ENCODE peak calls at places on chromosomes 7 and 10, in eight cellular contexts. One of them, this sample, is unnamed.

GRCh38 chr7:82050134-82050533 is 280.3 kb upstream of the HGF start:
- DNase-seq in H1: no peak
- DNase-seq in HepG2: peak
- DNase-seq in tibial nerve: no peak
- DNase-seq in ovary: peak
- DNase-seq in stomach: no peak
- DNase-seq in sigmoid colon: no peak
- DNase-seq in transverse colon: no peak
- DNase-seq in this sample: no peak

GRCh38 chr10:112304460-112304859 is 21.3 kb downstream of the TECTB start:
- DNase-seq in H1: no peak
- DNase-seq in HepG2: peak
- DNase-seq in tibial nerve: no peak
- DNase-seq in ovary: no peak
- DNase-seq in stomach: no peak
- DNase-seq in sigmoid colon: no peak
- DNase-seq in transverse colon: no peak
- DNase-seq in this sample: no peak

GRCh38 chr10:43557214-43557613 is 17.2 kb downstream of the ZNF239 start:
- DNase-seq in H1: no peak
- DNase-seq in HepG2: no peak
- DNase-seq in tibial nerve: no peak
- DNase-seq in ovary: no peak
- DNase-seq in stomach: no peak
- DNase-seq in sigmoid colon: no peak
- DNase-seq in transverse colon: no peak
- DNase-seq in this sample: no peak

GRCh38 chr10:116079355-116079754 is 193.7 kb downstream of the GFRA1 start:
- DNase-seq in H1: no peak
- DNase-seq in HepG2: no peak
- DNase-seq in tibial nerve: no peak
- DNase-seq in ovary: no peak
- DNase-seq in stomach: no peak
- DNase-seq in sigmoid colon: no peak
- DNase-seq in transverse colon: no peak
- DNase-seq in this sample: no peak

GRCh38 chr7:18895456-18895855 is 222.0 kb downstream of the TWIST1 start:
- DNase-seq in H1: no peak
- DNase-seq in HepG2: no peak
- DNase-seq in tibial nerve: no peak
- DNase-seq in ovary: no peak
- DNase-seq in stomach: no peak
- DNase-seq in sigmoid colon: no peak
- DNase-seq in transverse colon: no peak
- DNase-seq in this sample: no peak

GRCh38 chr10:47058961-47059391 is 147.7 kb downstream of the PTPN20 start:
- DNase-seq in H1: no peak
- DNase-seq in HepG2: no peak
- DNase-seq in tibial nerve: no peak
- DNase-seq in ovary: no peak
- DNase-seq in stomach: peak
- DNase-seq in sigmoid colon: peak
- DNase-seq in transverse colon: no peak
- DNase-seq in this sample: no peak

GRCh38 chr10:4770766-4771553 is 55.0 kb upstream of the AKR1E2 start:
- DNase-seq in H1: no peak
- DNase-seq in HepG2: peak
- DNase-seq in tibial nerve: no peak
- DNase-seq in ovary: no peak
- DNase-seq in stomach: no peak
- DNase-seq in sigmoid colon: no peak
- DNase-seq in transverse colon: no peak
- DNase-seq in this sample: no peak

GRCh38 chr10:19985745-19986144 is 169.5 kb downstream of the PLXDC2 start:
- DNase-seq in H1: no peak
- DNase-seq in HepG2: no peak
- DNase-seq in tibial nerve: no peak
- DNase-seq in ovary: no peak
- DNase-seq in stomach: no peak
- DNase-seq in sigmoid colon: no peak
- DNase-seq in transverse colon: no peak
- DNase-seq in this sample: no peak

GRCh38 chr10:95406651-95407280 is 116.0 kb upstream of the PDLIM1 start:
- DNase-seq in H1: no peak
- DNase-seq in HepG2: no peak
- DNase-seq in tibial nerve: peak
- DNase-seq in ovary: peak
- DNase-seq in stomach: peak
- DNase-seq in sigmoid colon: peak
- DNase-seq in transverse colon: peak
- DNase-seq in this sample: peak

GRCh38 chr10:121138112-121138860 is 287.1 kb downstream of the WDR11 start:
- DNase-seq in H1: no peak
- DNase-seq in HepG2: no peak
- DNase-seq in tibial nerve: no peak
- DNase-seq in ovary: no peak
- DNase-seq in stomach: no peak
- DNase-seq in sigmoid colon: no peak
- DNase-seq in transverse colon: no peak
- DNase-seq in this sample: no peak

GRCh38 chr7:131543298-131543697 is 13.1 kb downstream of the PODXL start:
- DNase-seq in H1: no peak
- DNase-seq in HepG2: no peak
- DNase-seq in tibial nerve: no peak
- DNase-seq in ovary: no peak
- DNase-seq in stomach: no peak
- DNase-seq in sigmoid colon: peak
- DNase-seq in transverse colon: no peak
- DNase-seq in this sample: no peak

GRCh38 chr10:13349776-13350274 is 1.7 kb upstream of the SEPHS1 start:
- DNase-seq in H1: peak
- DNase-seq in HepG2: no peak
- DNase-seq in tibial nerve: peak
- DNase-seq in ovary: peak
- DNase-seq in stomach: peak
- DNase-seq in sigmoid colon: peak
- DNase-seq in transverse colon: peak
- DNase-seq in this sample: peak

GRCh38 chr7:146655928-146656797 is 539.6 kb downstream of the CNTNAP2 start:
- DNase-seq in H1: no peak
- DNase-seq in HepG2: no peak
- DNase-seq in tibial nerve: no peak
- DNase-seq in ovary: no peak
- DNase-seq in stomach: no peak
- DNase-seq in sigmoid colon: no peak
- DNase-seq in transverse colon: no peak
- DNase-seq in this sample: no peak

GRCh38 chr10:111034598-111035310 is 42.1 kb upstream of the ADRA2A start:
- DNase-seq in H1: no peak
- DNase-seq in HepG2: no peak
- DNase-seq in tibial nerve: no peak
- DNase-seq in ovary: no peak
- DNase-seq in stomach: no peak
- DNase-seq in sigmoid colon: no peak
- DNase-seq in transverse colon: no peak
- DNase-seq in this sample: no peak

GRCh38 chr7:104536956-104537355 is 208.6 kb downstream of the LHFPL3 start:
- DNase-seq in H1: no peak
- DNase-seq in HepG2: no peak
- DNase-seq in tibial nerve: no peak
- DNase-seq in ovary: no peak
- DNase-seq in stomach: no peak
- DNase-seq in sigmoid colon: no peak
- DNase-seq in transverse colon: no peak
- DNase-seq in this sample: no peak

GRCh38 chr10:27744478-27745379 is 890 bp downstream of the MKX start:
- DNase-seq in H1: no peak
- DNase-seq in HepG2: no peak
- DNase-seq in tibial nerve: no peak
- DNase-seq in ovary: peak
- DNase-seq in stomach: peak
- DNase-seq in sigmoid colon: peak
- DNase-seq in transverse colon: peak
- DNase-seq in this sample: peak

GRCh38 chr7:5284304-5285281 is 1.9 kb downstream of the SLC29A4 start:
- DNase-seq in H1: peak
- DNase-seq in HepG2: peak
- DNase-seq in tibial nerve: no peak
- DNase-seq in ovary: peak
- DNase-seq in stomach: peak
- DNase-seq in sigmoid colon: no peak
- DNase-seq in transverse colon: peak
- DNase-seq in this sample: peak

GRCh38 chr7:18828333-18829100 is 288.9 kb downstream of the TWIST1 start:
- DNase-seq in H1: no peak
- DNase-seq in HepG2: no peak
- DNase-seq in tibial nerve: no peak
- DNase-seq in ovary: no peak
- DNase-seq in stomach: no peak
- DNase-seq in sigmoid colon: no peak
- DNase-seq in transverse colon: no peak
- DNase-seq in this sample: no peak

GRCh38 chr10:130687566-130687965 is 551.4 kb downstream of the GLRX3 start:
- DNase-seq in H1: no peak
- DNase-seq in HepG2: no peak
- DNase-seq in tibial nerve: no peak
- DNase-seq in ovary: no peak
- DNase-seq in stomach: no peak
- DNase-seq in sigmoid colon: no peak
- DNase-seq in transverse colon: no peak
- DNase-seq in this sample: no peak

GRCh38 chr10:130691787-130692186 is 555.6 kb downstream of the GLRX3 start:
- DNase-seq in H1: no peak
- DNase-seq in HepG2: no peak
- DNase-seq in tibial nerve: no peak
- DNase-seq in ovary: no peak
- DNase-seq in stomach: no peak
- DNase-seq in sigmoid colon: no peak
- DNase-seq in transverse colon: no peak
- DNase-seq in this sample: no peak

GRCh38 chr10:130686680-130687300 is 550.6 kb downstream of the GLRX3 start:
- DNase-seq in H1: peak
- DNase-seq in HepG2: peak
- DNase-seq in tibial nerve: no peak
- DNase-seq in ovary: no peak
- DNase-seq in stomach: no peak
- DNase-seq in sigmoid colon: no peak
- DNase-seq in transverse colon: no peak
- DNase-seq in this sample: no peak

DNA sequence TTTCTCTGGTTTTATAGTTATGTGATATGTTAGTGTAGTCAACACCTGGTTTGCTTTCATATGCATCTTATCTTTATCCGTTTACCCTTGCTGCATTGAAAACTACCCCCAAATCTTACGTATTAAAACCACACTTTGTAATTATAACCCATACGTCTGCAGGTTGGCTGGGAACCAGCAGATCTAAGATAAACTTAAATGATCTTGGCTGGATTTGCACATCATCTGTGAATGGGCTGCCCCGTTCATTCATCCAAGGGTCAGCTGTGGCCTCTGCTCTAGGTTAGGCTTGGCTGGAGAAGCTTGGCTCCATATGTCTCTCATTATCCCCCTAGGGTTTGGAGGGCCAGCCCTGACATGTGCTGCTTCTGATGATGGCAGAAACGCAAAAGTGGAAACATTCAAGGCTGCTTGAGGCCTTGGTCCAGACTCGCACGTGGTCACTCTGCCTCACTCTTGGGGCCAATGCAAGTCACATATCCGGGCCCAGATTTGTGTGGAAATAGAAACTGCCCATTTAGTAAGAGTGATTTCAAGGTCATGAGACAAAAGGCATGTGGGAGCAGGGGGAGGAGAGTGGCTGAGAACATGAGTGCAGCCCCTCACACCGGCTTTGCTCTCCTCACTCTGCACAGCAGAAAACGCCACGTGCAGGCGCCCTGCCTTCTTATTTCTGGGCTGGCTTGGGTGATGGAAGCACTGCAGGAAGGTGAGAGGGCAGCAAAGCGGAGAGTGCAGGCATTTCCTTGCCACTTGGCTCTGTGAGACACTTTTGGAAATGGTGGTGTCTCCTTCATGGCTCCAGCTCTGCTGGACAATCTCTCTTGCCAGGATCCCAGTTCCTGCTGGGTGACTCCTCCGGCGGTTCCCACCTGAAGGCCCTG is 553.8 kb downstream of the GLRX3 start:
- DNase-seq in H1: no peak
- DNase-seq in HepG2: no peak
- DNase-seq in tibial nerve: no peak
- DNase-seq in ovary: no peak
- DNase-seq in stomach: no peak
- DNase-seq in sigmoid colon: no peak
- DNase-seq in transverse colon: no peak
- DNase-seq in this sample: no peak
- TF ChIP-seq EP300 in H1: no peak
- TF ChIP-seq EP300 in HepG2: no peak
- TF ChIP-seq EP300 in tibial nerve: no peak
- TF ChIP-seq EP300 in ovary: no peak
- TF ChIP-seq EP300 in stomach: no peak
- TF ChIP-seq EP300 in sigmoid colon: no peak
- TF ChIP-seq EP300 in transverse colon: no peak
- TF ChIP-seq EP300 in this sample: no peak

GRCh38 chr7:22193361-22194016 is 163.5 kb downstream of the RAPGEF5 start:
- DNase-seq in H1: no peak
- DNase-seq in HepG2: no peak
- DNase-seq in tibial nerve: peak
- DNase-seq in ovary: peak
- DNase-seq in stomach: no peak
- DNase-seq in sigmoid colon: peak
- DNase-seq in transverse colon: no peak
- DNase-seq in this sample: no peak
- TF ChIP-seq POLR2A in H1: no peak
- TF ChIP-seq POLR2A in HepG2: no peak
- TF ChIP-seq POLR2A in tibial nerve: peak
- TF ChIP-seq POLR2A in ovary: no peak
- TF ChIP-seq POLR2A in stomach: no peak
- TF ChIP-seq POLR2A in sigmoid colon: no peak
- TF ChIP-seq POLR2A in transverse colon: no peak
- TF ChIP-seq POLR2A in this sample: no peak

GRCh38 chr7:73708961-73709360 is 10.5 kb downstream of the STX1A start:
- DNase-seq in H1: no peak
- DNase-seq in HepG2: no peak
- DNase-seq in tibial nerve: no peak
- DNase-seq in ovary: no peak
- DNase-seq in stomach: no peak
- DNase-seq in sigmoid colon: no peak
- DNase-seq in transverse colon: no peak
- DNase-seq in this sample: no peak
- TF ChIP-seq EP300 in H1: no peak
- TF ChIP-seq EP300 in HepG2: no peak
- TF ChIP-seq EP300 in tibial nerve: no peak
- TF ChIP-seq EP300 in ovary: no peak
- TF ChIP-seq EP300 in stomach: no peak
- TF ChIP-seq EP300 in sigmoid colon: no peak
- TF ChIP-seq EP300 in transverse colon: no peak
- TF ChIP-seq EP300 in this sample: no peak

GRCh38 chr7:56063500-56063881 is 595 bp upstream of the SUMF2 start:
- DNase-seq in H1: no peak
- DNase-seq in HepG2: peak
- DNase-seq in tibial nerve: no peak
- DNase-seq in ovary: no peak
- DNase-seq in stomach: no peak
- DNase-seq in sigmoid colon: no peak
- DNase-seq in transverse colon: no peak
- DNase-seq in this sample: no peak

GRCh38 chr7:56062382-56062781 is 1.7 kb upstream of the SUMF2 start:
- DNase-seq in H1: no peak
- DNase-seq in HepG2: peak
- DNase-seq in tibial nerve: no peak
- DNase-seq in ovary: no peak
- DNase-seq in stomach: no peak
- DNase-seq in sigmoid colon: no peak
- DNase-seq in transverse colon: no peak
- DNase-seq in this sample: no peak

GRCh38 chr7:56063882-56064625 is at the start of gene SUMF2:
- DNase-seq in H1: peak
- DNase-seq in HepG2: peak
- DNase-seq in tibial nerve: peak
- DNase-seq in ovary: peak
- DNase-seq in stomach: peak
- DNase-seq in sigmoid colon: peak
- DNase-seq in transverse colon: peak
- DNase-seq in this sample: peak
- TF ChIP-seq POLR2A in H1: peak
- TF ChIP-seq POLR2A in HepG2: peak
- TF ChIP-seq POLR2A in tibial nerve: peak
- TF ChIP-seq POLR2A in ovary: peak
- TF ChIP-seq POLR2A in stomach: no peak
- TF ChIP-seq POLR2A in sigmoid colon: peak
- TF ChIP-seq POLR2A in transverse colon: peak
- TF ChIP-seq POLR2A in this sample: no peak

This sample was measured in upper lobe of left lung.